ENCODE peak calls at places on chromosome 16, in nine cellular contexts. One of them, this sample, is unnamed.

GRCh38 chr16:89506791-89507191 is 1.4 kb upstream of the SPG7 start:
- DNase-seq in HFF-Myc: no peak
- DNase-seq in IMR-90: no peak
- DNase-seq in left cardiac atrium: no peak
- DNase-seq in stimulated activated CD4-positive, alpha-beta T cell treated with anti-CD3 and anti-CD28 coated beads, Interleukin-1b, Interleukin-23, amount 100 ng/mL, for 1 hour: no peak
- DNase-seq in B cell: no peak
- DNase-seq in EL: peak
- DNase-seq in left ventricle myocardium inferior: no peak
- DNase-seq in left kidney: no peak
- DNase-seq in this sample: peak

GRCh38 chr16:68548947-68549346 is 9.9 kb downstream of the ZFP90 start:
- DNase-seq in left ventricle myocardium inferior: no peak
- DNase-seq in EL: no peak
- DNase-seq in stimulated activated CD4-positive, alpha-beta T cell treated with anti-CD3 and anti-CD28 coated beads, Interleukin-1b, Interleukin-23, amount 100 ng/mL, for 1 hour: no peak
- DNase-seq in HFF-Myc: no peak
- DNase-seq in B cell: no peak
- DNase-seq in IMR-90: no peak
- DNase-seq in left cardiac atrium: no peak
- DNase-seq in left kidney: no peak
- DNase-seq in this sample: no peak

GRCh38 chr16:49194499-49195260 is 87.0 kb downstream of the CBLN1 start:
- DNase-seq in stimulated activated CD4-positive, alpha-beta T cell treated with anti-CD3 and anti-CD28 coated beads, Interleukin-1b, Interleukin-23, amount 100 ng/mL, for 1 hour: no peak
- DNase-seq in IMR-90: no peak
- DNase-seq in EL: no peak
- DNase-seq in left ventricle myocardium inferior: peak
- DNase-seq in left cardiac atrium: peak
- DNase-seq in HFF-Myc: no peak
- DNase-seq in B cell: no peak
- DNase-seq in left kidney: peak
- DNase-seq in this sample: no peak

GRCh38 chr16:82056550-82056896 is 21.5 kb downstream of the HSD17B2 start:
- DNase-seq in HFF-Myc: no peak
- DNase-seq in EL: no peak
- DNase-seq in B cell: no peak
- DNase-seq in IMR-90: no peak
- DNase-seq in left ventricle myocardium inferior: no peak
- DNase-seq in left kidney: no peak
- DNase-seq in stimulated activated CD4-positive, alpha-beta T cell treated with anti-CD3 and anti-CD28 coated beads, Interleukin-1b, Interleukin-23, amount 100 ng/mL, for 1 hour: no peak
- DNase-seq in left cardiac atrium: no peak
- DNase-seq in this sample: no peak

GRCh38 chr16:70685061-70685937 is 554 bp downstream of the MTSS2 start:
- DNase-seq in left cardiac atrium: no peak
- DNase-seq in B cell: no peak
- DNase-seq in EL: no peak
- DNase-seq in left ventricle myocardium inferior: no peak
- DNase-seq in stimulated activated CD4-positive, alpha-beta T cell treated with anti-CD3 and anti-CD28 coated beads, Interleukin-1b, Interleukin-23, amount 100 ng/mL, for 1 hour: no peak
- DNase-seq in left kidney: peak
- DNase-seq in IMR-90: no peak
- DNase-seq in HFF-Myc: no peak
- DNase-seq in this sample: peak

GRCh38 chr16:27505297-27506236 is 44.1 kb downstream of the GTF3C1 start:
- DNase-seq in left kidney: no peak
- DNase-seq in stimulated activated CD4-positive, alpha-beta T cell treated with anti-CD3 and anti-CD28 coated beads, Interleukin-1b, Interleukin-23, amount 100 ng/mL, for 1 hour: no peak
- DNase-seq in EL: no peak
- DNase-seq in IMR-90: no peak
- DNase-seq in left ventricle myocardium inferior: peak
- DNase-seq in left cardiac atrium: no peak
- DNase-seq in B cell: no peak
- DNase-seq in HFF-Myc: no peak
- DNase-seq in this sample: peak

GRCh38 chr16:5841934-5842333 is 744.3 kb upstream of the EEF2KMT start:
- DNase-seq in IMR-90: no peak
- DNase-seq in HFF-Myc: no peak
- DNase-seq in left kidney: no peak
- DNase-seq in left ventricle myocardium inferior: no peak
- DNase-seq in stimulated activated CD4-positive, alpha-beta T cell treated with anti-CD3 and anti-CD28 coated beads, Interleukin-1b, Interleukin-23, amount 100 ng/mL, for 1 hour: no peak
- DNase-seq in B cell: no peak
- DNase-seq in left cardiac atrium: no peak
- DNase-seq in EL: no peak
- DNase-seq in this sample: no peak

GRCh38 chr16:14489460-14489859 is 140.6 kb downstream of the PARN start:
- DNase-seq in B cell: no peak
- DNase-seq in HFF-Myc: peak
- DNase-seq in left cardiac atrium: no peak
- DNase-seq in left kidney: peak
- DNase-seq in left ventricle myocardium inferior: no peak
- DNase-seq in IMR-90: peak
- DNase-seq in EL: no peak
- DNase-seq in stimulated activated CD4-positive, alpha-beta T cell treated with anti-CD3 and anti-CD28 coated beads, Interleukin-1b, Interleukin-23, amount 100 ng/mL, for 1 hour: no peak
- DNase-seq in this sample: peak

GRCh38 chr16:27838536-27839175 is 224.9 kb downstream of the GSG1L start:
- DNase-seq in left kidney: no peak
- DNase-seq in IMR-90: no peak
- DNase-seq in left cardiac atrium: no peak
- DNase-seq in left ventricle myocardium inferior: no peak
- DNase-seq in HFF-Myc: no peak
- DNase-seq in EL: peak
- DNase-seq in B cell: no peak
- DNase-seq in stimulated activated CD4-positive, alpha-beta T cell treated with anti-CD3 and anti-CD28 coated beads, Interleukin-1b, Interleukin-23, amount 100 ng/mL, for 1 hour: no peak
- DNase-seq in this sample: no peak

GRCh38 chr16:84703671-84704070 is 3.9 kb downstream of the USP10 start:
- DNase-seq in IMR-90: no peak
- DNase-seq in left ventricle myocardium inferior: no peak
- DNase-seq in left cardiac atrium: no peak
- DNase-seq in B cell: no peak
- DNase-seq in left kidney: no peak
- DNase-seq in EL: no peak
- DNase-seq in stimulated activated CD4-positive, alpha-beta T cell treated with anti-CD3 and anti-CD28 coated beads, Interleukin-1b, Interleukin-23, amount 100 ng/mL, for 1 hour: no peak
- DNase-seq in HFF-Myc: no peak
- DNase-seq in this sample: no peak

GRCh38 chr16:88130016-88130415 is 178.8 kb downstream of the BANP start:
- DNase-seq in left cardiac atrium: no peak
- DNase-seq in HFF-Myc: no peak
- DNase-seq in EL: no peak
- DNase-seq in IMR-90: no peak
- DNase-seq in left kidney: no peak
- DNase-seq in stimulated activated CD4-positive, alpha-beta T cell treated with anti-CD3 and anti-CD28 coated beads, Interleukin-1b, Interleukin-23, amount 100 ng/mL, for 1 hour: no peak
- DNase-seq in left ventricle myocardium inferior: no peak
- DNase-seq in B cell: no peak
- DNase-seq in this sample: no peak

GRCh38 chr16:55949518-55949917 is 74.3 kb upstream of the CES5A start:
- DNase-seq in B cell: no peak
- DNase-seq in EL: peak
- DNase-seq in left kidney: no peak
- DNase-seq in IMR-90: peak
- DNase-seq in stimulated activated CD4-positive, alpha-beta T cell treated with anti-CD3 and anti-CD28 coated beads, Interleukin-1b, Interleukin-23, amount 100 ng/mL, for 1 hour: no peak
- DNase-seq in left cardiac atrium: no peak
- DNase-seq in left ventricle myocardium inferior: no peak
- DNase-seq in HFF-Myc: no peak
- DNase-seq in this sample: peak

This sample was measured in GM23248.